ENCODE peak calls at places on chromosomes 1 and 21, in six cellular contexts. Z is substantia nigra; E is Daoy; D is AG10803; O is NCI-H2029 treated with DMSO at 0.1 percent for 48 hours; B is stimulated activated CD8-positive, alpha-beta memory T cell treated with anti-CD3 and anti-CD28 coated beads, Interleukin-15, amount 100 ng/mL, for 1 hour. X is an unnamed sample.

GRCh38 chr1:226733876-226734414 is 5.1 kb downstream of the ITPKB start:
- DNase-seq in E (no peak), Z (no peak), O (no peak), B (no peak), D (peak; percentile 9), X (no peak)

GRCh38 chr21:33383056-33383888 is 19.9 kb upstream of the IFNGR2 start:
- DNase-seq in Z (peak; percentile 24), E (peak; percentile 98), B (peak; percentile 28), D (peak; percentile 66), O (no peak), X (peak; percentile 60)

GRCh38 chr1:6273380-6273891 is 12.5 kb upstream of the GPR153 start:
- DNase-seq in D (peak; percentile 65), O (no peak), B (no peak), Z (peak; percentile 66), E (peak; percentile 90), X (no peak)

GRCh38 chr1:7199077-7199779 is 414.0 kb downstream of the CAMTA1 start:
- DNase-seq in O (no peak), E (no peak), B (no peak), Z (no peak), D (no peak), X (no peak)

GRCh38 chr1:236853916-236854601 is 59.0 kb downstream of the MTR start:
- DNase-seq in Z (no peak), D (peak; percentile 84), E (no peak), O (no peak), B (no peak), X (no peak)

GRCh38 chr1:33819290-33819912 is 44.5 kb upstream of the HMGB4 start:
- DNase-seq in B (no peak), D (no peak), Z (no peak), O (no peak), E (no peak), X (no peak)

GRCh38 chr21:38663282-38663681 is 142.4 kb upstream of the ETS2 start:
- DNase-seq in O (no peak), D (no peak), E (no peak), Z (no peak), B (no peak), X (no peak)

GRCh38 chr21:25179116-25179515 is 428.2 kb downstream of the MRPL39 start:
- DNase-seq in D (peak; percentile 83), E (no peak), O (no peak), Z (no peak), B (no peak), X (no peak)

GRCh38 chr21:36729301-36729970 is 30.5 kb downstream of the SIM2 start:
- DNase-seq in E (no peak), B (no peak), D (no peak), Z (no peak), O (no peak), X (no peak)

GRCh38 chr21:45001134-45002095 is 61.6 kb downstream of the SLX9 start:
- DNase-seq in E (peak; percentile 91), Z (peak; percentile 35), D (peak; percentile 81), O (no peak), B (no peak), X (no peak)

GRCh38 chr1:68213843-68214242 is 18.5 kb downstream of the WLS start:
- DNase-seq in O (no peak), B (no peak), Z (no peak), E (peak; percentile 25), D (peak; percentile 65), X (no peak)

GRCh38 chr1:155209373-155209721 is 852 bp downstream of the MTX1 start:
- DNase-seq in Z (no peak), O (no peak), B (no peak), E (no peak), D (no peak), X (no peak)

X was measured in DND-41.